ENCODE peak calls at places on chromosomes 3 and 15, in seven cellular contexts. B is hepatocyte, T is GM23338, O is A549, P is PC-3, U is IMR-90, Q is H9. Y is an unnamed sample.

GRCh38 chr3:17634201-17634600 is 108.2 kb downstream of the TBC1D5 start:
- DNase-seq in U (no peak), T (no peak), O (no peak), B (no peak), P (no peak), Q (no peak), Y (no peak)

GRCh38 chr3:46496745-46497555 is 826 bp upstream of the RTP3 start:
- DNase-seq in Q (peak), U (peak), P (peak), T (peak), O (no peak), B (no peak), Y (no peak)

GRCh38 chr15:93087825-93088199 is 1.2 kb downstream of the RGMA start:
- DNase-seq in T (peak), O (peak), P (peak), U (peak), Q (peak), B (peak), Y (peak)

GRCh38 chr3:4741404-4742307 is 237.6 kb upstream of the BHLHE40 start:
- DNase-seq in B (peak), O (peak), Q (no peak), T (no peak), U (peak), P (peak), Y (no peak)

GRCh38 chr3:175433026-175433668 is 574.0 kb downstream of the NAALADL2 start:
- DNase-seq in B (no peak), P (peak), Q (no peak), O (no peak), T (no peak), U (peak), Y (no peak)

GRCh38 chr3:64026346-64026745 is 3.1 kb upstream of the PSMD6 start:
- DNase-seq in O (no peak), P (no peak), B (no peak), Q (no peak), U (no peak), T (no peak), Y (no peak)

GRCh38 chr3:187843654-187844053 is 98.4 kb upstream of the BCL6 start:
- DNase-seq in B (no peak), T (no peak), U (no peak), O (no peak), P (no peak), Q (no peak), Y (no peak)

GRCh38 chr15:40845511-40846284 is 1.9 kb downstream of the SPINT1 start:
- DNase-seq in T (peak), P (peak), O (no peak), B (peak), Q (peak), U (no peak), Y (peak)

GRCh38 chr3:197463279-197463678 is 92.5 kb downstream of the BDH1 start:
- DNase-seq in P (peak), U (peak), T (no peak), Q (no peak), B (no peak), O (no peak), Y (no peak)

GRCh38 chr3:143771258-143771657 is 77.0 kb downstream of the SLC9A9 start:
- DNase-seq in P (no peak), U (no peak), O (no peak), T (no peak), Q (no peak), B (no peak), Y (no peak)

GRCh38 chr3:172461530-172462138 is 13.4 kb upstream of the GHSR start:
- DNase-seq in O (peak), U (peak), P (peak), T (peak), Q (no peak), B (peak), Y (no peak)

GRCh38 chr3:73624363-73625123 is at the start of gene PDZRN3:
- DNase-seq in O (no peak), Q (peak), U (peak), T (peak), P (no peak), B (peak), Y (no peak)

GRCh38 chr3:104273046-104273649 is 1093.6 kb upstream of the ALCAM start:
- DNase-seq in Q (no peak), O (peak), U (peak), T (peak), B (peak), P (peak), Y (no peak)

GRCh38 chr3:146160233-146160963 is 586 bp downstream of the PLOD2 start:
- DNase-seq in U (peak), P (peak), B (peak), O (peak), T (peak), Q (peak), Y (no peak)

GRCh38 chr15:69290346-69291164 is 8.2 kb upstream of the PAQR5 start:
- DNase-seq in Q (no peak), T (no peak), O (no peak), P (no peak), U (no peak), B (no peak), Y (no peak)

GRCh38 chr3:174955513-174956001 is 96.4 kb downstream of the NAALADL2 start:
- DNase-seq in B (peak), U (peak), T (no peak), O (peak), P (peak), Q (no peak), Y (peak)

GRCh38 chr15:67110958-67111864 is 45.8 kb downstream of the SMAD3 start:
- DNase-seq in B (no peak), T (no peak), P (no peak), Q (no peak), U (peak), O (no peak), Y (no peak)

GRCh38 chr3:38118421-38119247 is 18.3 kb downstream of the ACAA1 start:
- DNase-seq in B (no peak), O (no peak), Q (no peak), P (no peak), U (no peak), T (no peak), Y (no peak)

GRCh38 chr3:186966406-186966805 is 36.1 kb downstream of the ST6GAL1 start:
- DNase-seq in P (no peak), O (no peak), U (no peak), B (no peak), T (no peak), Q (no peak), Y (no peak)

GRCh38 chr15:58686286-58686685 is 63.2 kb downstream of the ADAM10 start:
- DNase-seq in B (no peak), O (no peak), P (no peak), T (peak), U (no peak), Q (peak), Y (no peak)

GRCh38 chr3:96646596-96646995 is 167.8 kb upstream of the EPHA6 start:
- DNase-seq in P (no peak), T (no peak), O (no peak), U (no peak), Q (no peak), B (no peak), Y (no peak)

GRCh38 chr3:50205719-50206276 is 727 bp downstream of the SLC38A3 start:
- DNase-seq in B (peak), P (no peak), O (no peak), U (no peak), Q (peak), T (peak), Y (no peak)

GRCh38 chr3:79490165-79491028 is 277.4 kb downstream of the ROBO1 start:
- DNase-seq in P (no peak), U (peak), T (peak), Q (peak), O (no peak), B (no peak), Y (no peak)

GRCh38 chr15:84113919-84114318 is 121.7 kb upstream of the GOLGA6L4 start:
- DNase-seq in O (no peak), P (no peak), T (no peak), U (no peak), Q (no peak), B (no peak), Y (no peak)

GRCh38 chr15:66765478-66766281 is 63.6 kb downstream of the SMAD6 start:
- DNase-seq in U (no peak), O (peak), Q (no peak), B (peak), T (no peak), P (peak), Y (peak)

GRCh38 chr15:60591491-60592385 is 112.8 kb upstream of the ICE2 start:
- DNase-seq in T (peak), B (peak), U (no peak), P (no peak), Q (peak), O (peak), Y (no peak)

GRCh38 chr3:174355505-174355904 is 503.6 kb upstream of the NAALADL2 start:
- DNase-seq in B (peak), U (peak), O (peak), P (peak), T (peak), Q (no peak), Y (no peak)

GRCh38 chr3:113247664-113248458 is 36.5 kb downstream of the BOC start:
- DNase-seq in T (no peak), P (no peak), U (no peak), Q (no peak), O (no peak), B (no peak), Y (no peak)

GRCh38 chr3:102102394-102102793 is 253.1 kb downstream of the NFKBIZ start:
- DNase-seq in P (no peak), Q (no peak), T (no peak), U (no peak), B (no peak), O (peak), Y (no peak)

GRCh38 chr3:121748638-121749275 is 784 bp downstream of the GOLGB1 start:
- DNase-seq in Q (no peak), U (peak), P (peak), T (peak), B (peak), O (no peak), Y (no peak)

GRCh38 chr3:194536883-194537637 is 50.3 kb upstream of the ATP13A3 start:
- DNase-seq in T (no peak), P (peak), O (peak), U (peak), Q (no peak), B (peak), Y (no peak)

GRCh38 chr3:128532007-128532983 is 39.3 kb upstream of the GATA2 start:
- DNase-seq in P (no peak), B (no peak), O (no peak), T (no peak), U (no peak), Q (no peak), Y (no peak)

GRCh38 chr3:154701055-154701454 is 271.1 kb upstream of the GPR149 start:
- DNase-seq in Q (no peak), T (no peak), O (no peak), P (no peak), U (no peak), B (no peak), Y (no peak)

GRCh38 chr15:90078965-90079364 is 23.3 kb downstream of the IDH2 start:
- DNase-seq in T (no peak), P (no peak), B (no peak), O (no peak), U (no peak), Q (no peak), Y (no peak)

GRCh38 chr15:39167114-39168058 is 413.5 kb upstream of the THBS1 start:
- DNase-seq in Q (no peak), P (no peak), U (no peak), T (no peak), O (no peak), B (no peak), Y (no peak)

GRCh38 chr3:167872032-167872431 is 136.5 kb downstream of the SERPINI1 start:
- DNase-seq in O (no peak), P (no peak), B (no peak), Q (no peak), U (no peak), T (no peak), Y (no peak)

GRCh38 chr3:167870743-167871142 is 135.2 kb downstream of the SERPINI1 start:
- DNase-seq in T (no peak), B (no peak), Q (no peak), O (no peak), P (no peak), U (no peak), Y (no peak)

GRCh38 chr3:167874667-167875372 is 139.3 kb downstream of the SERPINI1 start:
- DNase-seq in O (no peak), P (no peak), Q (no peak), T (no peak), B (no peak), U (no peak), Y (no peak)

GRCh38 chr3:167870201-167870600 is 134.7 kb downstream of the SERPINI1 start:
- DNase-seq in T (no peak), Q (no peak), B (no peak), P (no peak), U (no peak), O (no peak), Y (no peak)

DNA sequence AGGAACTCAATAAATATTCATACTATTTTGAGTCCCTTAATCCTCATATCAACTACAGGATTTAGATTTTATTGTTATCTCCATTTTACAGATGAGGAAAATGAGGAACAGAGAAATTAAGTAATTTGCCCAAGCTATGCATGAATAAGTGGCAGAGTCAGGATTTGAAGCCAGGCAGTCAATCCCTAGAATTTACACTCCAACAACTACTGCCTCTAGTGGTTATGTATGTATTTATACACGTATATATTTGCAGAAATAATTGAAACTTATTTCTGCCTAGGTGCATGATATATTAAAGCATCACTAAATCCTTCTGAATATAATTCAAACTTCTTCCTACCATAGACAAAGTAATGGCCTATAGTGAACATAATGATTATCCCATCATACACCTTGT is 137.4 kb downstream of the SERPINI1 start:
- DNase-seq in O (no peak), B (no peak), U (no peak), P (peak), T (no peak), Q (no peak), Y (no peak)
- TF ChIP-seq CTCF in O (peak), B (no peak), U (peak), P (peak), T (peak), Q (peak), Y (no peak)

GRCh38 chr3:98721776-98722175 is 41.4 kb upstream of the ST3GAL6 start:
- DNase-seq in Q (no peak), T (no peak), U (no peak), P (no peak), B (no peak), O (no peak), Y (no peak)

GRCh38 chr3:98713984-98714383 is 49.2 kb upstream of the ST3GAL6 start:
- DNase-seq in B (no peak), T (no peak), U (no peak), P (no peak), Q (no peak), O (no peak), Y (no peak)

GRCh38 chr3:98717584-98717983 is 45.6 kb upstream of the ST3GAL6 start:
- DNase-seq in U (no peak), P (no peak), B (no peak), O (no peak), Q (no peak), T (no peak), Y (no peak)

GRCh38 chr3:98722389-98722788 is 40.8 kb upstream of the ST3GAL6 start:
- DNase-seq in B (no peak), O (no peak), P (no peak), T (peak), Q (peak), U (no peak), Y (no peak)

DNA sequence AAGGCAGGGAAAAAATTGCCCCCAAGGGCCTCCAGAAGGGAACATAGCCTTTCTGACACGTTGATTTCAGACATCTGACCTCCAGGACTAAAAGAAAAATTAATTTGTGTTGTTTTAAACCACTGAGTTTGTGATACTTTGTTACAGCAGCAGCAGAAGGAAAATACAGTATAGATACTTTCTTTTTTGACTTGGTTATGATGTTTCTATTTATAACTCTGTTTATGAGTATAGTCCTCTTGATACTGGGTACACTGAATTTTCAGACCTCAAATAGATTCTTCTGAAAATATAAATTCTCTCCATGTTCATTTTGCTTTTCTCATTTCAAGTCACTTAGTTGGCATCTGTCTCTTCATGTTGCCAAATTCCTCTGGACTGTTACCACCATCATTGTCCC is 44.4 kb upstream of the ST3GAL6 start:
- DNase-seq in Q (no peak), P (no peak), U (no peak), O (no peak), B (no peak), T (no peak), Y (no peak)
- H3K4me2 ChIP-seq in Q (no peak), P (no peak), U (no peak), O (no peak), B (no peak), T (no peak), Y (no peak)

GRCh38 chr3:126570103-126570541 is 11.4 kb upstream of the C3orf22 start:
- DNase-seq in Q (peak), U (no peak), P (no peak), O (no peak), T (peak), B (no peak), Y (no peak)
- TF ChIP-seq CTCF in Q (peak), U (no peak), P (no peak), O (no peak), T (peak), B (no peak), Y (peak)

DNA sequence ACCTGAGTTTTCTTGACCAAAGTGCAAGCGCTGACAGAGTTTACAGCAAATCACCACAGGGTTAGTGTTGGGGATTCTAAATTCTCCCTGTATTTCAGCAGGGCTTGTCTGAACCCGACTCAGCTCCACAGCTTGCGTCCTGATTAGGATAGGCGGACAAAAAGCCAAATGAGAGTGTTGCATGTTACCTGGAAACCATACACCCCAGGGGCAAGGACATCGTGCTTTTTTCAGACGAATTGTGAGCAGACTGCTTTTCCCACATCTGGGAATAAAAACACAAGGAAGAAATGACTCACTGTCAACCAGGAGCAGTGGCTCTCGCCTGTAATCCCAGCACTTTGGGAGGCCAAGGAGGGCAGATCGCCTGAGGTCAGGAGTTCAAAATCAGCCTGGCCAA is 3.0 kb downstream of the DZIP1L start:
- DNase-seq in O (no peak), T (no peak), B (no peak), Q (no peak), U (no peak), P (no peak), Y (no peak)
- H3K4me2 ChIP-seq in O (no peak), T (no peak), B (no peak), Q (no peak), U (no peak), P (no peak), Y (peak)

GRCh38 chr3:108509873-108510272 is 523 bp downstream of the MYH15 start:
- DNase-seq in Q (no peak), B (no peak), P (no peak), O (no peak), U (no peak), T (no peak), Y (no peak)

GRCh38 chr3:108509263-108509662 is 1.1 kb downstream of the MYH15 start:
- DNase-seq in P (no peak), Q (no peak), O (no peak), U (no peak), T (no peak), B (no peak), Y (no peak)

GRCh38 chr3:108503722-108504121 is 6.7 kb downstream of the MYH15 start:
- DNase-seq in B (no peak), Q (no peak), P (no peak), O (no peak), T (no peak), U (no peak), Y (no peak)

GRCh38 chr3:108507887-108508286 is 2.5 kb downstream of the MYH15 start:
- DNase-seq in P (no peak), Q (no peak), O (no peak), U (no peak), T (no peak), B (no peak), Y (no peak)

GRCh38 chr3:108505811-108506210 is 4.6 kb downstream of the MYH15 start:
- DNase-seq in Q (no peak), B (no peak), U (no peak), P (no peak), T (peak), O (no peak), Y (no peak)
- TF ChIP-seq CTCF in Q (peak), B (no peak), U (no peak), P (no peak), T (peak), O (no peak), Y (no peak)

GRCh38 chr15:71282086-71282485 is 166.8 kb downstream of the THSD4 start:
- DNase-seq in T (no peak), O (no peak), B (no peak), Q (no peak), U (peak), P (no peak), Y (no peak)
- H3K4me2 ChIP-seq in T (no peak), O (no peak), B (no peak), Q (no peak), U (no peak), P (no peak), Y (no peak)

GRCh38 chr3:126472277-126473006 is 3.2 kb downstream of the ZXDC start:
- DNase-seq in O (peak), T (no peak), P (peak), Q (no peak), U (peak), B (peak), Y (peak)
- TF ChIP-seq CTCF in O (no peak), T (no peak), P (no peak), Q (no peak), U (no peak), B (no peak), Y (peak)

GRCh38 chr15:79682851-79683288 is 213.9 kb downstream of the MTHFS start:
- DNase-seq in P (peak), T (no peak), U (peak), O (peak), Q (no peak), B (no peak), Y (no peak)

GRCh38 chr15:79678032-79678701 is 218.6 kb downstream of the MTHFS start:
- DNase-seq in Q (no peak), U (no peak), T (no peak), O (no peak), P (no peak), B (no peak), Y (no peak)

GRCh38 chr15:79680721-79681120 is 216.1 kb downstream of the MTHFS start:
- DNase-seq in Q (no peak), B (no peak), O (peak), T (peak), U (peak), P (peak), Y (peak)

GRCh38 chr15:79676621-79677020 is 220.2 kb downstream of the MTHFS start:
- DNase-seq in U (no peak), T (no peak), B (no peak), P (no peak), Q (no peak), O (no peak), Y (no peak)

DNA sequence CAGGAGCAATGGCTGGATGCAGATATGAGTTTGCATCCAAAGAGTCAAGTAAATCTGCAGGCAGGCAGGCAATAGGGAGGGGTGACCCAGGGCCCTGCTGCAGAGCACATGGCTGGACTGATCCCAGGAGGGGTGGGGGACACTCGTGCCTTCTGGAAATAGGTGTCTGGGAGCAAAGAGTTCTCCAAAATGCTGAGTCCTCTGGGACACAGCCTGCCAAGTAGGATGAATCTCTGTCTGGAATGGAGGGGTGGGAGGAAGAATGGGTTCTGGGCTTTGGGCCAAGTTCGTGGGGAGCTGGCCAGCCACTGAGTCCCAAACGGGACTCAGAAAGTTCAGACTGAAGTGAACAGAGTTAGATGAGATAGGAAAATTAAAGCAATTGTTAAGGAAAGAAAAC is 214.5 kb downstream of the MTHFS start:
- DNase-seq in Q (no peak), P (peak), U (peak), T (no peak), B (peak), O (peak), Y (no peak)
- H3K4me2 ChIP-seq in Q (no peak), P (no peak), U (no peak), T (no peak), B (no peak), O (peak), Y (no peak)